ENCODE peak calls at places on chromosome 11, in four cellular contexts. One of them, this sample, is unnamed.

GRCh38 chr11:117673561-117673960 is 123.5 kb downstream of the DSCAML1 start:
- DNase-seq in K562: no peak
- DNase-seq in WTC11: no peak
- DNase-seq in A549: no peak
- DNase-seq in this sample: no peak

GRCh38 chr11:88332851-88333250 is 4.7 kb downstream of the CTSC start:
- DNase-seq in K562: no peak
- DNase-seq in WTC11: no peak
- DNase-seq in A549: no peak
- DNase-seq in this sample: no peak

GRCh38 chr11:118789501-118790356 is 1.2 kb downstream of the DDX6 start:
- DNase-seq in K562: no peak
- DNase-seq in WTC11: no peak
- DNase-seq in A549: no peak
- DNase-seq in this sample: no peak

GRCh38 chr11:69525516-69526452 is 44.3 kb downstream of the LINC01488 start:
- DNase-seq in K562: no peak
- DNase-seq in WTC11: no peak
- DNase-seq in A549: no peak
- DNase-seq in this sample: no peak

GRCh38 chr11:10222399-10222798 is 71.6 kb downstream of the SBF2 start:
- DNase-seq in K562: no peak
- DNase-seq in WTC11: no peak
- DNase-seq in A549: no peak
- DNase-seq in this sample: no peak

GRCh38 chr11:20113147-20113435 is 47.2 kb downstream of the DBX1 start:
- DNase-seq in K562: no peak
- DNase-seq in WTC11: no peak
- DNase-seq in A549: no peak
- DNase-seq in this sample: no peak

GRCh38 chr11:70270877-70271634 is 566 bp downstream of the PPFIA1 start:
- DNase-seq in K562: peak; percentile 75
- DNase-seq in WTC11: peak; percentile 65
- DNase-seq in A549: peak; percentile 58
- DNase-seq in this sample: peak; percentile 37

GRCh38 chr11:128492903-128493569 is 94.3 kb downstream of the ETS1 start:
- DNase-seq in K562: no peak
- DNase-seq in WTC11: no peak
- DNase-seq in A549: no peak
- DNase-seq in this sample: no peak

GRCh38 chr11:2811206-2812091 is 74.1 kb downstream of the CDKN1C start:
- DNase-seq in K562: no peak
- DNase-seq in WTC11: peak; percentile 8
- DNase-seq in A549: no peak
- DNase-seq in this sample: no peak

GRCh38 chr11:8321876-8322275 is 58.2 kb upstream of the LMO1 start:
- DNase-seq in K562: no peak
- DNase-seq in WTC11: no peak
- DNase-seq in A549: no peak
- DNase-seq in this sample: no peak

GRCh38 chr11:44036811-44037657 is 10.7 kb upstream of the ACCSL start:
- DNase-seq in K562: peak; percentile 47
- DNase-seq in WTC11: peak; percentile 81
- DNase-seq in A549: peak; percentile 54
- DNase-seq in this sample: peak; percentile 63

GRCh38 chr11:8355418-8355742 is 91.7 kb upstream of the LMO1 start:
- DNase-seq in K562: no peak
- DNase-seq in WTC11: no peak
- DNase-seq in A549: no peak
- DNase-seq in this sample: no peak

GRCh38 chr11:121476379-121477032 is 23.7 kb upstream of the SORL1-AS1 start:
- DNase-seq in K562: no peak
- DNase-seq in WTC11: no peak
- DNase-seq in A549: no peak
- DNase-seq in this sample: peak; percentile 83

GRCh38 chr11:128463386-128463829 is 124.0 kb downstream of the ETS1 start:
- DNase-seq in K562: no peak
- DNase-seq in WTC11: no peak
- DNase-seq in A549: no peak
- DNase-seq in this sample: no peak

GRCh38 chr11:116276051-116277044 is 496.4 kb downstream of the BUD13 start:
- DNase-seq in K562: peak; percentile 82
- DNase-seq in WTC11: peak; percentile 97
- DNase-seq in A549: peak; percentile 44
- DNase-seq in this sample: peak; percentile 67

GRCh38 chr11:14029415-14029814 is 66.9 kb downstream of the SPON1 start:
- DNase-seq in K562: no peak
- DNase-seq in WTC11: peak; percentile 42
- DNase-seq in A549: no peak
- DNase-seq in this sample: no peak

GRCh38 chr11:132312616-132313210 is 942.3 kb downstream of the NTM start:
- DNase-seq in K562: peak; percentile 44
- DNase-seq in WTC11: peak; percentile 45
- DNase-seq in A549: no peak
- DNase-seq in this sample: no peak

GRCh38 chr11:19978668-19979518 is 181.4 kb downstream of the DBX1 start:
- DNase-seq in K562: no peak
- DNase-seq in WTC11: no peak
- DNase-seq in A549: peak; percentile 57
- DNase-seq in this sample: peak; percentile 88

GRCh38 chr11:17606206-17607082 is 59.4 kb downstream of the OTOG start:
- DNase-seq in K562: no peak
- DNase-seq in WTC11: no peak
- DNase-seq in A549: no peak
- DNase-seq in this sample: no peak

GRCh38 chr11:27281276-27281675 is 81.7 kb downstream of the CCDC34 start:
- DNase-seq in K562: no peak
- DNase-seq in WTC11: no peak
- DNase-seq in A549: no peak
- DNase-seq in this sample: no peak

GRCh38 chr11:83070044-83070877 is 1.4 kb downstream of the RAB30 start:
- DNase-seq in K562: no peak
- DNase-seq in WTC11: peak; percentile 28
- DNase-seq in A549: no peak
- DNase-seq in this sample: no peak

GRCh38 chr11:133945087-133945974 is 11.4 kb downstream of the IGSF9B start:
- DNase-seq in K562: no peak
- DNase-seq in WTC11: no peak
- DNase-seq in A549: no peak
- DNase-seq in this sample: no peak

GRCh38 chr11:113593698-113594308 is 112.3 kb downstream of the TMPRSS5 start:
- DNase-seq in K562: peak; percentile 16
- DNase-seq in WTC11: no peak
- DNase-seq in A549: no peak
- DNase-seq in this sample: no peak
- TF ChIP-seq HMGXB4 in K562: no peak
- TF ChIP-seq HMGXB4 in WTC11: no peak
- TF ChIP-seq HMGXB4 in A549: no peak
- TF ChIP-seq HMGXB4 in this sample: no peak

DNA sequence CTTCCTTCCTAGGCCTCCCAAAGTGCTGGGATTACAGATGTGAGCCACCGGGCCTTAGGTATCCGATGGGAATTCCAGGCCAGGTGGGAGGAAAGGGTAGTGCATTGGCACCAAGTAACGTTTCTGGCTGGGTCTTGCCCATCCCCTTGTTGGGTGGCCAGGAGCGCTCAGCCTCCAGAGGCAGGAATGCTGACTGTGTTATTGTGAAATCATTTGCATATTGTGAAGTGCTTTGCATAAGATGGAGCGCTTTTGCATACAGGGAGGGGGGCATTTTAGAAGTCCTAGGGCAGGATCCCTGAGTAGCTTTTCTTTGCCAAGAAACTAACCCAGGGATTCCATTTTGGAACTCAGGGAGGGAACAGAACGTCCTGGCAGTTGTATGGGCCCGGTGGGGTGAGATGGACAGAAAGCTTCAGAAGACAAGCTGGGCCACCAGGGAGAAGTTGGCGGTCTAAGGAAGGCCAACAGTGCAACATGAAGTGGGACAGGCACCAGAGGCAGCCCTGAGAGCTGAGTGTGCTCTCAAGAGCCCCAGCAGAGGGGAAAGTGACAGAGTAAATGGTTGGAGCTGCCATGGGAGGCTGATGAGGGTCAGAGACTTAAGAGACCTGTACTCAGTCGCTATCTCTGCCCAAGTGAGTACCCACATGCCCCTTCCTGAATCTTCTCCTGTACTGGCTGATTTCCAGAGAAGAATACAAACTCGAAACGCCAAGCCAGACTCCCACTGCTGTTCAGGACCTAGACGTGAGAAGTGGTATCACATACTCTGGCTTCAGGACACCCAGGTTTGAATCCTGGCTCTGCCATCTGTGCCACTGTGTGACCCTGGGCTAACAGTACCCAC is 1.3 kb upstream of the SLC39A13 start:
- DNase-seq in K562: no peak
- DNase-seq in WTC11: peak; percentile 42
- DNase-seq in A549: no peak
- DNase-seq in this sample: no peak
- TF ChIP-seq HMGXB4 in K562: no peak
- TF ChIP-seq HMGXB4 in WTC11: no peak
- TF ChIP-seq HMGXB4 in A549: no peak
- TF ChIP-seq HMGXB4 in this sample: no peak

GRCh38 chr11:111911563-111912401 is at the start of gene CRYAB:
- DNase-seq in K562: peak; percentile 33
- DNase-seq in WTC11: no peak
- DNase-seq in A549: no peak
- DNase-seq in this sample: peak; percentile 32
- TF ChIP-seq HMGXB4 in K562: no peak
- TF ChIP-seq HMGXB4 in WTC11: no peak
- TF ChIP-seq HMGXB4 in A549: no peak
- TF ChIP-seq HMGXB4 in this sample: no peak

GRCh38 chr11:62649486-62649885 is 3.1 kb upstream of the GANAB start:
- DNase-seq in K562: no peak
- DNase-seq in WTC11: no peak
- DNase-seq in A549: no peak
- DNase-seq in this sample: no peak

GRCh38 chr11:62647609-62648005 is 1.2 kb upstream of the GANAB start:
- DNase-seq in K562: no peak
- DNase-seq in WTC11: no peak
- DNase-seq in A549: no peak
- DNase-seq in this sample: no peak

GRCh38 chr11:62646825-62647608 is 604 bp upstream of the GANAB start:
- DNase-seq in K562: no peak
- DNase-seq in WTC11: no peak
- DNase-seq in A549: no peak
- DNase-seq in this sample: no peak

GRCh38 chr11:62648185-62648966 is 2.0 kb upstream of the GANAB start:
- DNase-seq in K562: no peak
- DNase-seq in WTC11: no peak
- DNase-seq in A549: no peak
- DNase-seq in this sample: no peak

GRCh38 chr11:62648967-62649364 is 2.6 kb upstream of the GANAB start:
- DNase-seq in K562: no peak
- DNase-seq in WTC11: no peak
- DNase-seq in A549: no peak
- DNase-seq in this sample: no peak
- TF ChIP-seq HMGXB4 in K562: no peak
- TF ChIP-seq HMGXB4 in WTC11: no peak
- TF ChIP-seq HMGXB4 in A549: no peak
- TF ChIP-seq HMGXB4 in this sample: no peak

GRCh38 chr11:72840780-72841179 is 26.6 kb downstream of the ATG16L2 start:
- DNase-seq in K562: no peak
- DNase-seq in WTC11: no peak
- DNase-seq in A549: no peak
- DNase-seq in this sample: no peak
- TF ChIP-seq HMGXB4 in K562: no peak
- TF ChIP-seq HMGXB4 in WTC11: no peak
- TF ChIP-seq HMGXB4 in A549: no peak
- TF ChIP-seq HMGXB4 in this sample: no peak

GRCh38 chr11:1139441-1140066 is 18.2 kb upstream of the MUC5AC start:
- DNase-seq in K562: no peak
- DNase-seq in WTC11: no peak
- DNase-seq in A549: no peak
- DNase-seq in this sample: no peak

GRCh38 chr11:1134848-1135445 is 22.8 kb upstream of the MUC5AC start:
- DNase-seq in K562: no peak
- DNase-seq in WTC11: no peak
- DNase-seq in A549: no peak
- DNase-seq in this sample: no peak

GRCh38 chr11:1140642-1141490 is 16.9 kb upstream of the MUC5AC start:
- DNase-seq in K562: no peak
- DNase-seq in WTC11: no peak
- DNase-seq in A549: no peak
- DNase-seq in this sample: no peak

DNA sequence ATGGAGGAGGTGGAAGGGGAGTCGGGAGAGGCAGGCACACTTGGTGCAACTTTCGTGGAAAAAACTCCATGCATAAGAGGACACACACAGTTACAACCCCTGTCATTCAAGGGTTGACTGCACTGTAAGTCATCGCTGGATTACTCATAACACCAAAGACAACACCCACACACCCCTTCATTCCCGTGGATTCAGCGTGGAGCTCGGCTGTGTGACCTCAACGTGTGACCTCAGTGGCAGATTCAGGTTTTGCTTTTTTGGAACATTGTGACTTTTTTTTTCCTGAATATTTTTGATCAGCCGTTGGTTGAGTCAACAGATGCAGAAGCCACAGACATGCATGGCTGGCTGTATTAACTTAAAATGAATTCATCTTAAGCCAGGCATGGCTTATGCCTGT is 19.7 kb upstream of the MUC5AC start:
- DNase-seq in K562: no peak
- DNase-seq in WTC11: no peak
- DNase-seq in A549: no peak
- DNase-seq in this sample: no peak
- TF ChIP-seq HMGXB4 in K562: no peak
- TF ChIP-seq HMGXB4 in WTC11: no peak
- TF ChIP-seq HMGXB4 in A549: no peak
- TF ChIP-seq HMGXB4 in this sample: no peak

DNA sequence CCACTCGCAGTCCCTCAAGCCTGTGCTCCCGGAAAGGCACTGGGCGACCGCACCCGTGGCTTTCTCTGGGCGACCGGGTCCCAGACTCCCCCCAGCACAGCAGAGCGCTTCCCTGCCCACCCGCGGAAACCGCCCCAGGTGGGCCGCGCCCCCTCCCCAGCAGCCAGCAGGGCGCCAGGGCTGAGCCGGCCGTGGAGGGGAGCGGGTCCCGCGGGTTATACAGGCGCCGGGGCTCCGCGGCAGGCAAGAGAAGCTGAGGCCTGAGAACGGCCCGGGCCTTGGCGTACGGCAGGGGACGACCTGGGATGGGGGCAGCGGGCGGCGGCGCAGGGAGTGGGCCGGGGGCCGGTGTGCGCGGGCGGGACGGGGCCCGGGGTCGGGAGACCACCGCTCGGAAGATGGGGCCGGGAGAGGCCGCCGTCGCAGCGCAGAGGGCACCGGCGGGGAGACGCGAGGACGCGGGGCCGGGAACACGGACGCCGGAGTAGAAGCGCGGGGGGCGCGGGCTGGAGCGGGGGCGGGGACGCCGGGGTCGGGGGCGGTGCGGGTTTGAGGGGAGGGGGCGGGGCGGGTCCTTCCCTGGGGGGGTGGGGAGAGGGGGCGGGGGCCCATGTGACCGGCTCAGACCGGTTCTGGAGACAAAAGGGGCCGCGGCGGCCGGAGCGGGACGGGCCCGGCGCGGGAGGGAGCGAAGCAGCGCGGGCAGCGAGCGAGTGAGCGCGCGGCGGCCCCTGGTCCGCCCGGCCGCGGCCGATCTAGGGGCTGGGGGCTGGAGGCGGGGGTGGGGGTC is at the start of gene MDK:
- DNase-seq in K562: peak; percentile 92
- DNase-seq in WTC11: peak; percentile 77
- DNase-seq in A549: no peak
- DNase-seq in this sample: peak; percentile 49
- TF ChIP-seq HMGXB4 in K562: no peak
- TF ChIP-seq HMGXB4 in WTC11: peak; percentile 51
- TF ChIP-seq HMGXB4 in A549: no peak
- TF ChIP-seq HMGXB4 in this sample: no peak

GRCh38 chr11:36073411-36074203 is 129.7 kb downstream of the LDLRAD3 start:
- DNase-seq in K562: no peak
- DNase-seq in WTC11: no peak
- DNase-seq in A549: no peak
- DNase-seq in this sample: no peak
- TF ChIP-seq HMGXB4 in K562: no peak
- TF ChIP-seq HMGXB4 in WTC11: no peak
- TF ChIP-seq HMGXB4 in A549: no peak
- TF ChIP-seq HMGXB4 in this sample: no peak

This sample was measured in HepG2.